ENCODE peak calls at places on chromosome 5, in seven cellular contexts. One of them, this sample, is unnamed.

GRCh38 chr5:173880306-173880985 is 7.7 kb upstream of the CPEB4 start:
- DNase-seq in B cell: no peak
- DNase-seq in MM.1S: no peak
- DNase-seq in activated B cell treated with CpG ODN at 0.5 μM for 24 hours: no peak
- DNase-seq in AG04449: peak
- DNase-seq in GM23338: no peak
- DNase-seq in omental fat pad: no peak
- DNase-seq in this sample: no peak

GRCh38 chr5:117089001-117089400 is 514.4 kb upstream of the SEMA6A start:
- DNase-seq in omental fat pad: no peak
- DNase-seq in B cell: no peak
- DNase-seq in GM23338: no peak
- DNase-seq in activated B cell treated with CpG ODN at 0.5 μM for 24 hours: no peak
- DNase-seq in MM.1S: no peak
- DNase-seq in AG04449: no peak
- DNase-seq in this sample: no peak

GRCh38 chr5:170612256-170612656 is 108.4 kb downstream of the KCNIP1 start:
- DNase-seq in GM23338: peak
- DNase-seq in AG04449: no peak
- DNase-seq in omental fat pad: no peak
- DNase-seq in activated B cell treated with CpG ODN at 0.5 μM for 24 hours: no peak
- DNase-seq in B cell: no peak
- DNase-seq in MM.1S: no peak
- DNase-seq in this sample: no peak

GRCh38 chr5:54743997-54744788 is 226.6 kb downstream of the SNX18 start:
- DNase-seq in MM.1S: peak
- DNase-seq in GM23338: peak
- DNase-seq in omental fat pad: no peak
- DNase-seq in activated B cell treated with CpG ODN at 0.5 μM for 24 hours: no peak
- DNase-seq in B cell: no peak
- DNase-seq in AG04449: peak
- DNase-seq in this sample: peak

GRCh38 chr5:172113036-172113435 is 75.0 kb downstream of the STK10 start:
- DNase-seq in MM.1S: no peak
- DNase-seq in AG04449: no peak
- DNase-seq in activated B cell treated with CpG ODN at 0.5 μM for 24 hours: no peak
- DNase-seq in omental fat pad: no peak
- DNase-seq in B cell: no peak
- DNase-seq in GM23338: no peak
- DNase-seq in this sample: no peak

GRCh38 chr5:132414634-132415377 is 45.3 kb downstream of the SLC22A5 start:
- DNase-seq in omental fat pad: no peak
- DNase-seq in GM23338: no peak
- DNase-seq in activated B cell treated with CpG ODN at 0.5 μM for 24 hours: no peak
- DNase-seq in B cell: no peak
- DNase-seq in AG04449: no peak
- DNase-seq in MM.1S: peak
- DNase-seq in this sample: no peak

GRCh38 chr5:116573279-116573616 is 1.4 kb downstream of the SEMA6A start:
- DNase-seq in B cell: no peak
- DNase-seq in GM23338: no peak
- DNase-seq in activated B cell treated with CpG ODN at 0.5 μM for 24 hours: no peak
- DNase-seq in MM.1S: no peak
- DNase-seq in AG04449: no peak
- DNase-seq in omental fat pad: no peak
- DNase-seq in this sample: peak

GRCh38 chr5:9622891-9623547 is 7.1 kb downstream of the TAS2R1 start:
- DNase-seq in AG04449: peak
- DNase-seq in GM23338: peak
- DNase-seq in B cell: no peak
- DNase-seq in MM.1S: no peak
- DNase-seq in omental fat pad: no peak
- DNase-seq in activated B cell treated with CpG ODN at 0.5 μM for 24 hours: no peak
- DNase-seq in this sample: no peak

GRCh38 chr5:134149571-134150303 is 27.0 kb downstream of the SKP1 start:
- DNase-seq in MM.1S: no peak
- DNase-seq in AG04449: no peak
- DNase-seq in GM23338: no peak
- DNase-seq in omental fat pad: no peak
- DNase-seq in activated B cell treated with CpG ODN at 0.5 μM for 24 hours: no peak
- DNase-seq in B cell: no peak
- DNase-seq in this sample: no peak

GRCh38 chr5:149834246-149834855 is 104.2 kb downstream of the PPARGC1B start:
- DNase-seq in omental fat pad: no peak
- DNase-seq in MM.1S: peak
- DNase-seq in GM23338: peak
- DNase-seq in activated B cell treated with CpG ODN at 0.5 μM for 24 hours: no peak
- DNase-seq in AG04449: peak
- DNase-seq in B cell: peak
- DNase-seq in this sample: peak

GRCh38 chr5:121088341-121088740 is 624.2 kb downstream of the PRR16 start:
- DNase-seq in MM.1S: no peak
- DNase-seq in AG04449: no peak
- DNase-seq in activated B cell treated with CpG ODN at 0.5 μM for 24 hours: no peak
- DNase-seq in omental fat pad: no peak
- DNase-seq in GM23338: no peak
- DNase-seq in B cell: no peak
- DNase-seq in this sample: no peak

GRCh38 chr5:10499776-10500175 is 58.1 kb downstream of the ROPN1L start:
- DNase-seq in MM.1S: no peak
- DNase-seq in GM23338: no peak
- DNase-seq in activated B cell treated with CpG ODN at 0.5 μM for 24 hours: no peak
- DNase-seq in B cell: no peak
- DNase-seq in omental fat pad: no peak
- DNase-seq in AG04449: no peak
- DNase-seq in this sample: no peak

GRCh38 chr5:114360816-114361723 is 800 bp upstream of the KCNN2 start:
- DNase-seq in GM23338: peak
- DNase-seq in omental fat pad: no peak
- DNase-seq in MM.1S: peak
- DNase-seq in AG04449: no peak
- DNase-seq in activated B cell treated with CpG ODN at 0.5 μM for 24 hours: no peak
- DNase-seq in B cell: no peak
- DNase-seq in this sample: peak
- TF ChIP-seq CTCF in GM23338: peak
- TF ChIP-seq CTCF in omental fat pad: no peak
- TF ChIP-seq CTCF in MM.1S: peak
- TF ChIP-seq CTCF in AG04449: peak
- TF ChIP-seq CTCF in activated B cell treated with CpG ODN at 0.5 μM for 24 hours: no peak
- TF ChIP-seq CTCF in B cell: no peak
- TF ChIP-seq CTCF in this sample: no peak

GRCh38 chr5:142915840-142916424 is 145.8 kb downstream of the ARHGAP26 start:
- DNase-seq in activated B cell treated with CpG ODN at 0.5 μM for 24 hours: peak
- DNase-seq in AG04449: no peak
- DNase-seq in MM.1S: peak
- DNase-seq in B cell: peak
- DNase-seq in omental fat pad: no peak
- DNase-seq in GM23338: peak
- DNase-seq in this sample: peak
- TF ChIP-seq CTCF in activated B cell treated with CpG ODN at 0.5 μM for 24 hours: no peak
- TF ChIP-seq CTCF in AG04449: peak
- TF ChIP-seq CTCF in MM.1S: peak
- TF ChIP-seq CTCF in B cell: peak
- TF ChIP-seq CTCF in omental fat pad: no peak
- TF ChIP-seq CTCF in GM23338: peak
- TF ChIP-seq CTCF in this sample: peak

GRCh38 chr5:151066920-151067319 is 13.9 kb downstream of the TNIP1 start:
- DNase-seq in B cell: no peak
- DNase-seq in activated B cell treated with CpG ODN at 0.5 μM for 24 hours: no peak
- DNase-seq in omental fat pad: no peak
- DNase-seq in GM23338: no peak
- DNase-seq in AG04449: no peak
- DNase-seq in MM.1S: no peak
- DNase-seq in this sample: no peak

GRCh38 chr5:151068189-151068570 is 12.7 kb downstream of the TNIP1 start:
- DNase-seq in activated B cell treated with CpG ODN at 0.5 μM for 24 hours: no peak
- DNase-seq in MM.1S: no peak
- DNase-seq in AG04449: no peak
- DNase-seq in GM23338: no peak
- DNase-seq in B cell: no peak
- DNase-seq in omental fat pad: no peak
- DNase-seq in this sample: no peak

GRCh38 chr5:151070449-151070848 is 10.4 kb downstream of the TNIP1 start:
- DNase-seq in GM23338: no peak
- DNase-seq in omental fat pad: no peak
- DNase-seq in AG04449: no peak
- DNase-seq in B cell: no peak
- DNase-seq in MM.1S: no peak
- DNase-seq in activated B cell treated with CpG ODN at 0.5 μM for 24 hours: no peak
- DNase-seq in this sample: peak

GRCh38 chr5:151067632-151068031 is 13.2 kb downstream of the TNIP1 start:
- DNase-seq in activated B cell treated with CpG ODN at 0.5 μM for 24 hours: no peak
- DNase-seq in GM23338: no peak
- DNase-seq in MM.1S: no peak
- DNase-seq in B cell: no peak
- DNase-seq in AG04449: no peak
- DNase-seq in omental fat pad: no peak
- DNase-seq in this sample: no peak

DNA sequence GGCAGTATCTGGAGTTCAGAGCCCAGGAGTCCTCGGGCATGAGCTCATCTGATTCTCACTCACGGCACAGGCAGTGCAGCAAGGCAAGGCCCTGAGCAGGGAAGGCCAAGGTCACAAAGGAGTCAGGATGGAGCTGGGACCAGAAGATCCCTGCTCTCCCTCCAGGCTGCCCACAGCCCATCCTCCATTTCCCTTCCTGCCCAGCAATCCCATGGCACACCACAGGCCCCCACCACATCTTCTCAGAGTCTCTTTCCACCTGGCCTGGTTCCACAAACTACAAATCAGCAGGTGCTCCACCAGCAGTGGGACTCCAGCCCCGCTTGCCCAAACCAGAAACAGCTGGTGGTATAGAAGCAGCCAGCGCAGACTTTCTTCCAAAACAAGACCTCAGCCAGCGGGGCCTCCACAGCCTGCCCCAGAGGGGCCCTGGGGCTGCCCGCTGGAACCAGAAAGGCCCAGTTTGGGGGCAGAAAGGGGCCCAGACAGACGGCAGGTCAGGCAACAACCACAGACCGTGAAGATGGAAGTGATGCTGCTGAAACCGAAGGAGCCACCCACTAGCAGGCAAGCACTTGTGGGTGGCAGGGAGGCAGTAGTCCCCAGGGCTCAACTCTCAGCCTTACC is 12.2 kb downstream of the TNIP1 start:
- DNase-seq in activated B cell treated with CpG ODN at 0.5 μM for 24 hours: peak
- DNase-seq in GM23338: no peak
- DNase-seq in omental fat pad: no peak
- DNase-seq in MM.1S: no peak
- DNase-seq in AG04449: no peak
- DNase-seq in B cell: peak
- DNase-seq in this sample: peak
- TF ChIP-seq CTCF in activated B cell treated with CpG ODN at 0.5 μM for 24 hours: no peak
- TF ChIP-seq CTCF in GM23338: no peak
- TF ChIP-seq CTCF in omental fat pad: no peak
- TF ChIP-seq CTCF in MM.1S: no peak
- TF ChIP-seq CTCF in AG04449: no peak
- TF ChIP-seq CTCF in B cell: no peak
- TF ChIP-seq CTCF in this sample: no peak

GRCh38 chr5:81590498-81591384 is 160.2 kb downstream of the SSBP2 start:
- DNase-seq in GM23338: no peak
- DNase-seq in B cell: no peak
- DNase-seq in omental fat pad: no peak
- DNase-seq in MM.1S: peak
- DNase-seq in activated B cell treated with CpG ODN at 0.5 μM for 24 hours: no peak
- DNase-seq in AG04449: no peak
- DNase-seq in this sample: no peak
- TF ChIP-seq CTCF in GM23338: no peak
- TF ChIP-seq CTCF in B cell: no peak
- TF ChIP-seq CTCF in omental fat pad: no peak
- TF ChIP-seq CTCF in MM.1S: no peak
- TF ChIP-seq CTCF in activated B cell treated with CpG ODN at 0.5 μM for 24 hours: no peak
- TF ChIP-seq CTCF in AG04449: no peak
- TF ChIP-seq CTCF in this sample: no peak

DNA sequence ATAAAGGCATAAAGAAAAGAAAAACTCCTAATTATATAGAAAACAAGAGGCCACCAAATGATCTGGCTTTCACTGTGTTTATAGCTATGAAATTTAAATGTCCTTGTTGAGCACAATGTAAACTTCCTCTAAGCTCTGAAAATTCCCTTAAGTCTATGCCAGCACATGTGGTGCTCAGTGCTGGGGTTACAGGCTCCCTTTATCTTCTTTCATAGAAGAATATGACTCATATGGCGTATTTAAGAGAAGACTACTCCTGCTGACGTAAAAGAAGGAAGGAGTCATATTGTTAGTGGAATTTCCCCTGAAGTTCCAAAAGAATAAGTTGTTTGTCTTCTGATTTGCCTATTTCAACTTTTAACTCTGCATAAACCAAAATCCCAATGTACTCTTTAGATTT is 30.4 kb downstream of the RNF145 start:
- DNase-seq in B cell: no peak
- DNase-seq in MM.1S: no peak
- DNase-seq in omental fat pad: no peak
- DNase-seq in activated B cell treated with CpG ODN at 0.5 μM for 24 hours: no peak
- DNase-seq in GM23338: no peak
- DNase-seq in AG04449: peak
- DNase-seq in this sample: no peak
- TF ChIP-seq CTCF in B cell: no peak
- TF ChIP-seq CTCF in MM.1S: no peak
- TF ChIP-seq CTCF in omental fat pad: no peak
- TF ChIP-seq CTCF in activated B cell treated with CpG ODN at 0.5 μM for 24 hours: no peak
- TF ChIP-seq CTCF in GM23338: no peak
- TF ChIP-seq CTCF in AG04449: no peak
- TF ChIP-seq CTCF in this sample: no peak

DNA sequence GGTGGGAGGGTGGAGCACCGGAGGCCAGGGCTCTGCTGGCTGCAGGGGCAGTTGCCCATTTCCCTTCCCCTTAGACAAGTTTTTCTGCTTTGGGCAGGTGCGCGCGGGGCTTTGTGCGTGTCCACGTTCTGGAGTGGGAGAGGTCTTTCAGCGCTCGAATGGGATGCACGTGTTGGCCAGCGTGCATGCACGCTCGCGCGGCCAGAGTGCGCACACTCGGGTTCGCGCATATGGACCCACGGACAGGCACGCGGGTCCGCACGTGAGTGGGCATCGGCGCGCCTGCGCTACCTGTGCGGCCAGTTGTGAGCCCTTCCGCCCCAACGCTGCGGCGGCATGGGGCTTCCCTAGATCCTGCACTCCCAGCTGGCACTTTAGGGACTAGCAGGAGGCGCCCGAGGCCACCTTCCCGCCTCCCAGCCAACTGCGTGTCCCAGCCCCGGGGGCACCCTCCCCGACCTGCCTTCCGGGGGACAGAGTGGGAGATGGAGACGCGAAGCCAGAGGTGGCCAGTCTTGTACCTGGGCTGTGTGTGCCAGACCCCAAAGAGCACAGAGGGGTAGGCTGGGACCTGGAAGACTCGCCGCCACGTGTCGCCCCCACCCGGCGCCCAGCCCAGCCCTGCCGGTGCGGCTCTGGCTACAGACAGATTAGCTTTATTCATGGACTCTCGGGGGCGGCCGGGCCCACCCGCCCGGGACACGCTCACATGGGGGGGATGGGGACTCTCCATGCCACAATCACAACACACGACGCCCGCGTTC is 9.8 kb upstream of the GPRIN1 start:
- DNase-seq in activated B cell treated with CpG ODN at 0.5 μM for 24 hours: no peak
- DNase-seq in MM.1S: no peak
- DNase-seq in GM23338: peak
- DNase-seq in B cell: no peak
- DNase-seq in AG04449: no peak
- DNase-seq in omental fat pad: no peak
- DNase-seq in this sample: no peak
- TF ChIP-seq CTCF in activated B cell treated with CpG ODN at 0.5 μM for 24 hours: no peak
- TF ChIP-seq CTCF in MM.1S: no peak
- TF ChIP-seq CTCF in GM23338: peak
- TF ChIP-seq CTCF in B cell: no peak
- TF ChIP-seq CTCF in AG04449: no peak
- TF ChIP-seq CTCF in omental fat pad: no peak
- TF ChIP-seq CTCF in this sample: no peak

GRCh38 chr5:140358738-140359310 is 1.2 kb upstream of the SLC4A9 start:
- DNase-seq in GM23338: peak
- DNase-seq in activated B cell treated with CpG ODN at 0.5 μM for 24 hours: no peak
- DNase-seq in AG04449: no peak
- DNase-seq in B cell: no peak
- DNase-seq in MM.1S: no peak
- DNase-seq in omental fat pad: no peak
- DNase-seq in this sample: no peak
- TF ChIP-seq CTCF in GM23338: peak
- TF ChIP-seq CTCF in activated B cell treated with CpG ODN at 0.5 μM for 24 hours: no peak
- TF ChIP-seq CTCF in AG04449: peak
- TF ChIP-seq CTCF in B cell: peak
- TF ChIP-seq CTCF in MM.1S: peak
- TF ChIP-seq CTCF in omental fat pad: no peak
- TF ChIP-seq CTCF in this sample: no peak